ENCODE peak calls at places on chromosome 1, in five cellular contexts. O, Q, T, D and K are unnamed samples. For H3K4me1, the result is how much of the 10 kb centered on the place peaks cover.

GRCh38 chr1:99685516-99686180 is 39.7 kb downstream of the PALMD start:
- DNase-seq in O (peak), Q (peak), T (peak), D (peak), K (peak)

GRCh38 chr1:24541711-24542346 is 14.1 kb upstream of the NCMAP start:
- DNase-seq in O (no peak), Q (no peak), T (no peak), D (no peak), K (no peak)

GRCh38 chr1:215140135-215140534 is 57.6 kb downstream of the KCNK2 start:
- DNase-seq in O (no peak), Q (no peak), T (no peak), D (no peak), K (no peak)

GRCh38 chr1:21537511-21537931 is 28.3 kb downstream of the ALPL start:
- DNase-seq in O (no peak), Q (no peak), T (no peak), D (peak), K (no peak)

GRCh38 chr1:172041689-172042088 is 200.4 kb downstream of the DNM3 start:
- DNase-seq in O (no peak), Q (no peak), T (no peak), D (no peak), K (no peak)

GRCh38 chr1:112548540-112548939 is 39.8 kb downstream of the WNT2B start:
- DNase-seq in O (no peak), Q (no peak), T (no peak), D (no peak), K (no peak)

GRCh38 chr1:151542710-151543129 is 2.6 kb downstream of the TUFT1 start:
- DNase-seq in O (no peak), Q (no peak), T (no peak), D (no peak), K (no peak)

GRCh38 chr1:99737016-99737415 is 29.4 kb downstream of the FRRS1 start:
- DNase-seq in O (no peak), Q (peak), T (no peak), D (no peak), K (no peak)

GRCh38 chr1:32701421-32701911 is 1.1 kb downstream of the SYNC start:
- DNase-seq in O (no peak), Q (no peak), T (peak), D (no peak), K (no peak)

GRCh38 chr1:243421784-243422183 is 165.9 kb downstream of the SDCCAG8 start:
- DNase-seq in O (no peak), Q (peak), T (no peak), D (peak), K (no peak)

GRCh38 chr1:223482132-223482531 is 88.9 kb downstream of the CCDC185 start:
- DNase-seq in O (no peak), Q (no peak), T (no peak), D (no peak), K (no peak)

GRCh38 chr1:223479261-223479660 is 86.0 kb downstream of the CCDC185 start:
- DNase-seq in O (no peak), Q (no peak), T (no peak), D (no peak), K (no peak)

GRCh38 chr1:223482766-223483165 is 89.6 kb downstream of the CCDC185 start:
- DNase-seq in O (no peak), Q (no peak), T (no peak), D (no peak), K (no peak)

GRCh38 chr1:223478606-223479005 is 85.4 kb downstream of the CCDC185 start:
- DNase-seq in O (no peak), Q (no peak), T (no peak), D (no peak), K (no peak)

DNA sequence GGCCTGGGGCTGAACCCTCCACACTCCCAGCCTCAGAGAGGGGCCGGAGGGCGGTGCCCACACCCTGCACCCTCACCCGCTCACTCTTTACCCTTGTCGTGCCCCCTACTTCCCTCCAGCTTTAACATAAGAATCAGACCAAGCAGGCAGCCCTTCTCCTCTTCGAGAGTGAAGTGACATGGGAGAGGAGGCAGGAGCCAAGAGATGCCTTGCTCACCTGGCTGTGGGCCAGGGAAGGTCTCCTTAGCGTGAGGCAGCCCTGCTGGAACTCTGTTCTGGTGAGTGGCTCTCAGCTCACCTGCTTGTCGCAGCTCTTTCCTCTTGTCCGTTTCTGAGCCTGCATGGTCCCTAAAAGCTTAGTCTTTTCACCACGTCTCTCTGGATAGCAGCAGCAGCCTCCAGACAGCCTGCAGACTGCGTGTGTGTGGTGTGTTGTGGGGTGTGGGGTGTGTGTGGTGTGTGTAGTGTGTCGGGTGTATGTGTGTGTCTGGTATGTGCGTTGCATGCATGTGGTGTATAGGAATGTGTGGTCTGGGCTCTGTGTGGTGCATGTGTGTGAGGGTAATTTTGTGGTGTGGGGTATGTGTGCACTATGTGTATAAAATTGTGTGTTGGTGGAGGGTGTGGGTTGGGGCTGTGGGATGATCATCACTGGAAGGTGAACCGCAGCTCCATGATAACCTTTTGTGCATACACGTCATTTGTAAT is 86.7 kb downstream of the CCDC185 start:
- DNase-seq in O (no peak), Q (peak), T (no peak), D (no peak), K (no peak)
- H3K4me1 ChIP-seq in O (under half), Q (under half), T (under half), D (under half), K (under half)

GRCh38 chr1:179029293-179029692 is 3.6 kb downstream of the FAM20B start:
- DNase-seq in O (no peak), Q (no peak), T (no peak), D (no peak), K (no peak)
- H3K4me1 ChIP-seq in O (under half), Q (under half), T (under half), D (under half), K (half or more)

GRCh38 chr1:3101127-3101939 is 32.3 kb downstream of the PRDM16 start:
- DNase-seq in O (no peak), Q (no peak), T (no peak), D (no peak), K (no peak)
- H3K4me1 ChIP-seq in O (under half), Q (under half), T (under half), D (under half), K (under half)

GRCh38 chr1:38644092-38644491 is 215.5 kb downstream of the RRAGC start:
- DNase-seq in O (no peak), Q (no peak), T (no peak), D (no peak), K (peak)

GRCh38 chr1:38652217-38652616 is 207.4 kb downstream of the RRAGC start:
- DNase-seq in O (no peak), Q (no peak), T (no peak), D (no peak), K (no peak)

GRCh38 chr1:38651669-38652068 is 207.9 kb downstream of the RRAGC start:
- DNase-seq in O (no peak), Q (no peak), T (no peak), D (no peak), K (no peak)

GRCh38 chr1:38648417-38648816 is 211.2 kb downstream of the RRAGC start:
- DNase-seq in O (no peak), Q (no peak), T (peak), D (no peak), K (no peak)
- H3K4me1 ChIP-seq in O (under half), Q (under half), T (under half), D (under half), K (under half)

GRCh38 chr1:204091066-204091465 is 18.2 kb downstream of the SOX13 start:
- DNase-seq in O (no peak), Q (no peak), T (peak), D (no peak), K (no peak)

GRCh38 chr1:204089044-204089751 is 16.3 kb downstream of the SOX13 start:
- DNase-seq in O (no peak), Q (no peak), T (peak), D (peak), K (no peak)

GRCh38 chr1:204087893-204088528 is 15.1 kb downstream of the SOX13 start:
- DNase-seq in O (no peak), Q (no peak), T (peak), D (peak), K (no peak)

GRCh38 chr1:204087181-204087892 is 14.4 kb downstream of the SOX13 start:
- DNase-seq in O (no peak), Q (no peak), T (peak), D (no peak), K (no peak)

DNA sequence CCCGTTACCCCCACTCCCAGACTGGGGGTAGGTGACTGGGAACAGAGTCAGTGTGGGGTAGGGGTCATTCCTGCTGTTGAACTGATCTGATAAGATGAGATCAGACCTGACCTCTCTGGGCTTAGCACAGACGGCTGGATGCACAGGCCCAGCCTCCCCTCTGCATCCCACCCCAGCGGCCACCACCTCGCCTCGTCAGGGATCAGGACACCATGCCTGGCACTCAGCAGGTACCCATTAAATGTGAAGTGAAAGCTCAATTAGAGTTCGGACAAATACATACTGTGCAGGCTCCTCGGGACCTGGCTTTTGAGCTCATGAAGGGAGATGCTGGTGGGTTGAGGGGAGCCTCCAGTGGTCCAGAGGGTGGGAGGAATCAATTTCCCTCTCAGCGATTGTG is 15.7 kb downstream of the SOX13 start:
- DNase-seq in O (no peak), Q (no peak), T (peak), D (no peak), K (no peak)
- H3K4me1 ChIP-seq in O (under half), Q (under half), T (under half), D (under half), K (half or more)

GRCh38 chr1:17573518-17574041 is 34.1 kb downstream of the ARHGEF10L start:
- DNase-seq in O (no peak), Q (no peak), T (no peak), D (no peak), K (no peak)

GRCh38 chr1:17569200-17570139 is 30.0 kb downstream of the ARHGEF10L start:
- DNase-seq in O (no peak), Q (no peak), T (peak), D (peak), K (peak)

GRCh38 chr1:17570228-17570627 is 30.7 kb downstream of the ARHGEF10L start:
- DNase-seq in O (no peak), Q (no peak), T (no peak), D (no peak), K (no peak)

GRCh38 chr1:17574502-17574901 is 35.0 kb downstream of the ARHGEF10L start:
- DNase-seq in O (no peak), Q (peak), T (no peak), D (no peak), K (no peak)

GRCh38 chr1:17572264-17572985 is 32.9 kb downstream of the ARHGEF10L start:
- DNase-seq in O (no peak), Q (peak), T (no peak), D (no peak), K (no peak)
- H3K4me1 ChIP-seq in O (under half), Q (under half), T (under half), D (under half), K (half or more)

GRCh38 chr1:160631983-160632625 is 14.7 kb downstream of the SLAMF1 start:
- DNase-seq in O (no peak), Q (no peak), T (no peak), D (no peak), K (no peak)

GRCh38 chr1:160636076-160636475 is 10.8 kb downstream of the SLAMF1 start:
- DNase-seq in O (no peak), Q (no peak), T (no peak), D (no peak), K (no peak)

GRCh38 chr1:160634543-160635491 is 12.0 kb downstream of the SLAMF1 start:
- DNase-seq in O (no peak), Q (no peak), T (no peak), D (no peak), K (no peak)

GRCh38 chr1:160630523-160631087 is 16.2 kb downstream of the SLAMF1 start:
- DNase-seq in O (no peak), Q (no peak), T (no peak), D (no peak), K (no peak)

GRCh38 chr1:160633330-160633903 is 13.4 kb downstream of the SLAMF1 start:
- DNase-seq in O (no peak), Q (no peak), T (no peak), D (no peak), K (no peak)
- H3K4me1 ChIP-seq in O (under half), Q (under half), T (under half), D (under half), K (under half)